ENCODE peak calls at places on chromosome 1, in seven cellular contexts. N, Q, E, D, U, J and F are unnamed samples.

GRCh38 chr1:89884718-89885596 is 64.1 kb downstream of the LRRC8D start:
- DNase-seq in N (peak), Q (no peak), E (no peak), D (no peak), U (peak), J (no peak), F (no peak)

GRCh38 chr1:107782192-107782845 is 182.7 kb downstream of the VAV3 start:
- DNase-seq in N (peak), Q (peak), E (peak), D (no peak), U (peak), J (no peak), F (no peak)

GRCh38 chr1:68384321-68384813 is 65.4 kb downstream of the RPE65 start:
- DNase-seq in N (peak), Q (peak), E (no peak), D (peak), U (peak), J (peak), F (peak)

GRCh38 chr1:162088281-162088969 is 18.9 kb downstream of the NOS1AP start:
- DNase-seq in N (no peak), Q (no peak), E (no peak), D (no peak), U (no peak), J (no peak), F (no peak)

GRCh38 chr1:20530261-20530660 is 22.1 kb upstream of the FAM43B start:
- DNase-seq in N (no peak), Q (no peak), E (no peak), D (no peak), U (no peak), J (no peak), F (no peak)

GRCh38 chr1:244049142-244049968 is 1.7 kb upstream of the ZBTB18 start:
- DNase-seq in N (no peak), Q (no peak), E (peak), D (no peak), U (no peak), J (no peak), F (no peak)

GRCh38 chr1:233433436-233434213 is 106.1 kb downstream of the MAP3K21 start:
- DNase-seq in N (no peak), Q (no peak), E (no peak), D (no peak), U (peak), J (no peak), F (no peak)

GRCh38 chr1:204331847-204332487 is 27.8 kb downstream of the PLEKHA6 start:
- DNase-seq in N (no peak), Q (no peak), E (no peak), D (no peak), U (no peak), J (no peak), F (no peak)

GRCh38 chr1:185585770-185586169 is 148.4 kb upstream of the HMCN1 start:
- DNase-seq in N (no peak), Q (no peak), E (no peak), D (no peak), U (peak), J (no peak), F (no peak)

GRCh38 chr1:84773195-84773594 is 82.9 kb upstream of the SSX2IP start:
- DNase-seq in N (no peak), Q (no peak), E (no peak), D (peak), U (no peak), J (no peak), F (no peak)

GRCh38 chr1:164628758-164629157 is 69.8 kb downstream of the PBX1 start:
- DNase-seq in N (no peak), Q (no peak), E (no peak), D (no peak), U (no peak), J (no peak), F (no peak)

GRCh38 chr1:36432616-36433015 is 17.6 kb downstream of the OSCP1 start:
- DNase-seq in N (no peak), Q (no peak), E (no peak), D (no peak), U (no peak), J (no peak), F (no peak)

GRCh38 chr1:221845650-221846371 is 103.9 kb upstream of the DUSP10 start:
- DNase-seq in N (no peak), Q (peak), E (no peak), D (peak), U (peak), J (no peak), F (no peak)

GRCh38 chr1:186325239-186325638 is 49.8 kb downstream of the TPR start:
- DNase-seq in N (no peak), Q (no peak), E (peak), D (no peak), U (peak), J (no peak), F (no peak)

GRCh38 chr1:94416901-94417701 is 1.1 kb upstream of the ABCD3 start:
- DNase-seq in N (peak), Q (peak), E (no peak), D (no peak), U (peak), J (no peak), F (no peak)

GRCh38 chr1:24557711-24558121 is 1.8 kb downstream of the NCMAP start:
- DNase-seq in N (no peak), Q (no peak), E (no peak), D (no peak), U (no peak), J (no peak), F (no peak)

GRCh38 chr1:157105298-157105987 is 5.8 kb upstream of the ETV3L start:
- DNase-seq in N (no peak), Q (no peak), E (no peak), D (no peak), U (no peak), J (no peak), F (no peak)

GRCh38 chr1:17970757-17971156 is 136.8 kb upstream of the IGSF21 start:
- DNase-seq in N (no peak), Q (no peak), E (no peak), D (no peak), U (no peak), J (no peak), F (no peak)

GRCh38 chr1:30471307-30471706 is 252.1 kb downstream of the MATN1 start:
- DNase-seq in N (no peak), Q (no peak), E (no peak), D (no peak), U (no peak), J (no peak), F (no peak)

GRCh38 chr1:21861602-21862429 is 49.8 kb downstream of the LDLRAD2 start:
- DNase-seq in N (peak), Q (peak), E (no peak), D (no peak), U (peak), J (no peak), F (no peak)

GRCh38 chr1:82503805-82504204 is 703.1 kb downstream of the ADGRL2 start:
- DNase-seq in N (no peak), Q (no peak), E (no peak), D (peak), U (no peak), J (no peak), F (no peak)

GRCh38 chr1:156760092-156760795 is 7.1 kb upstream of the PRCC start:
- DNase-seq in N (no peak), Q (no peak), E (peak), D (no peak), U (no peak), J (peak), F (no peak)

GRCh38 chr1:78009836-78010235 is 5.1 kb downstream of the DNAJB4 start:
- DNase-seq in N (no peak), Q (peak), E (no peak), D (no peak), U (peak), J (no peak), F (no peak)

GRCh38 chr1:21289127-21289526 is 1.1 kb downstream of the ECE1 start:
- DNase-seq in N (no peak), Q (no peak), E (no peak), D (no peak), U (no peak), J (no peak), F (no peak)

GRCh38 chr1:26094076-26094669 is 17.5 kb upstream of the PDIK1L start:
- DNase-seq in N (no peak), Q (no peak), E (no peak), D (no peak), U (peak), J (no peak), F (no peak)

GRCh38 chr1:205438213-205439158 is 16.6 kb upstream of the LEMD1 start:
- DNase-seq in N (peak), Q (peak), E (no peak), D (no peak), U (peak), J (peak), F (no peak)

GRCh38 chr1:241423541-241424479 is 66.8 kb upstream of the RGS7 start:
- DNase-seq in N (peak), Q (no peak), E (peak), D (no peak), U (no peak), J (peak), F (no peak)

GRCh38 chr1:115184951-115185331 is 95.6 kb upstream of the TSPAN2 start:
- DNase-seq in N (no peak), Q (peak), E (no peak), D (no peak), U (peak), J (no peak), F (no peak)

GRCh38 chr1:205445653-205445955 is 10.2 kb downstream of the BLACAT1 start:
- DNase-seq in N (no peak), Q (no peak), E (no peak), D (no peak), U (no peak), J (no peak), F (no peak)

GRCh38 chr1:113928129-113928949 is 785 bp upstream of the HIPK1 start:
- DNase-seq in N (no peak), Q (no peak), E (no peak), D (no peak), U (peak), J (no peak), F (no peak)